ENCODE peak calls at places on chromosomes 5 and 9, in five cellular contexts. D, J, P, I and V are unnamed samples.

GRCh38 chr9:81132318-81132717 is 557.0 kb downstream of the TLE1 start:
- DNase-seq in D (no peak), J (no peak), P (no peak), I (no peak), V (no peak)

GRCh38 chr5:156240414-156240813 is 86.5 kb upstream of the SGCD start:
- DNase-seq in P (no peak), I (no peak), D (no peak), J (no peak), V (no peak)

GRCh38 chr5:94374336-94374735 is 244.1 kb downstream of the KIAA0825 start:
- DNase-seq in P (no peak), J (no peak), D (no peak), I (no peak), V (no peak)

GRCh38 chr5:43523662-43524072 is 8.7 kb upstream of the C5orf34 start:
- DNase-seq in D (no peak), I (no peak), J (no peak), P (no peak), V (no peak)

GRCh38 chr9:33851301-33851700 is 34.3 kb downstream of the UBE2R2 start:
- DNase-seq in P (no peak), J (no peak), D (no peak), I (no peak), V (no peak)

GRCh38 chr9:135508211-135508820 is 7.8 kb downstream of the MRPS2 start:
- DNase-seq in J (peak), P (peak), D (no peak), I (no peak), V (no peak)

GRCh38 chr5:34656001-34656699 is at the start of gene RAI14:
- DNase-seq in I (peak), P (peak), J (peak), D (peak), V (peak)

GRCh38 chr9:96251451-96251850 is 50.5 kb downstream of the HSD17B3 start:
- DNase-seq in I (no peak), J (no peak), D (no peak), P (no peak), V (no peak)

GRCh38 chr9:121463026-121463827 is 36.4 kb downstream of the GGTA1 start:
- DNase-seq in P (no peak), I (no peak), D (no peak), J (peak), V (peak)

GRCh38 chr9:83706703-83707517 is 848 bp downstream of the UBQLN1 start:
- DNase-seq in I (peak), D (no peak), P (no peak), J (peak), V (peak)

GRCh38 chr5:179608131-179608581 is 15.3 kb downstream of the HNRNPH1 start:
- DNase-seq in D (no peak), I (peak), J (peak), P (no peak), V (peak)

GRCh38 chr9:2722715-2723114 is 5.4 kb downstream of the KCNV2 start:
- DNase-seq in I (no peak), J (no peak), P (no peak), D (peak), V (peak)

GRCh38 chr5:78507531-78507930 is 141.0 kb downstream of the LHFPL2 start:
- DNase-seq in I (no peak), J (no peak), P (no peak), D (no peak), V (no peak)

GRCh38 chr9:33350310-33350709 is 52.1 kb downstream of the AQP7 start:
- DNase-seq in D (peak), P (no peak), I (no peak), J (no peak), V (peak)

GRCh38 chr9:6444108-6444507 is 31.1 kb downstream of the UHRF2 start:
- DNase-seq in P (no peak), J (no peak), D (no peak), I (no peak), V (no peak)

GRCh38 chr9:94173632-94174031 is 85.5 kb upstream of the ZNF169 start:
- DNase-seq in J (no peak), D (no peak), P (no peak), I (no peak), V (no peak)

GRCh38 chr9:120441446-120442279 is 138.3 kb downstream of the CDK5RAP2 start:
- DNase-seq in J (no peak), D (peak), P (no peak), I (no peak), V (peak)

GRCh38 chr5:158477214-158477613 is 618.3 kb upstream of the CLINT1 start:
- DNase-seq in J (no peak), D (no peak), P (no peak), I (no peak), V (no peak)

GRCh38 chr5:61293051-61293450 is 39.0 kb upstream of the ZSWIM6 start:
- DNase-seq in J (no peak), P (no peak), I (no peak), D (no peak), V (no peak)

GRCh38 chr9:13665418-13666066 is 386.1 kb upstream of the MPDZ start:
- DNase-seq in I (no peak), D (peak), P (no peak), J (no peak), V (peak)

GRCh38 chr5:31901807-31902530 is 263.0 kb downstream of the PDZD2 start:
- DNase-seq in J (no peak), D (no peak), I (no peak), P (no peak), V (no peak)

GRCh38 chr5:141869514-141869913 is 8.7 kb downstream of the PCDH1 start:
- DNase-seq in I (no peak), J (peak), P (peak), D (no peak), V (no peak)

GRCh38 chr9:33132249-33132772 is 34.8 kb downstream of the B4GALT1 start:
- DNase-seq in J (peak), I (no peak), D (peak), P (no peak), V (peak)

GRCh38 chr9:132857031-132857430 is 21.1 kb downstream of the AK8 start:
- DNase-seq in I (no peak), J (peak), P (no peak), D (peak), V (peak)

GRCh38 chr5:168793844-168794837 is 215.0 kb upstream of the PANK3 start:
- DNase-seq in D (peak), P (no peak), I (no peak), J (peak), V (peak)

GRCh38 chr5:167295686-167296015 is 995.8 kb upstream of the WWC1 start:
- DNase-seq in I (no peak), D (no peak), J (no peak), P (no peak), V (no peak)

GRCh38 chr9:97046228-97046627 is 7.3 kb upstream of the CTSV start:
- DNase-seq in I (no peak), J (no peak), D (no peak), P (peak), V (peak)

GRCh38 chr5:74552101-74552500 is 88.4 kb downstream of the ENC1 start:
- DNase-seq in P (no peak), I (no peak), J (no peak), D (no peak), V (peak)

GRCh38 chr9:89528540-89528939 is 30.6 kb upstream of the SEMA4D start:
- DNase-seq in D (no peak), I (no peak), J (no peak), P (no peak), V (no peak)

GRCh38 chr5:89204766-89205165 is 321.8 kb upstream of the MEF2C start:
- DNase-seq in D (no peak), J (no peak), P (no peak), I (no peak), V (no peak)

GRCh38 chr9:98129451-98129881 is 10.4 kb upstream of the TRIM14 start:
- DNase-seq in I (no peak), D (no peak), J (no peak), P (peak), V (no peak)

GRCh38 chr5:139848508-139849100 is 53.0 kb downstream of the PSD2 start:
- DNase-seq in P (no peak), D (no peak), J (peak), I (peak), V (no peak)

GRCh38 chr9:7174884-7175283 is 417.1 kb downstream of the KDM4C start:
- DNase-seq in I (no peak), D (no peak), P (no peak), J (no peak), V (no peak)